ENCODE peak calls at places on chromosomes 4 and X, in four cellular contexts. One of them, this sample, is unnamed.

GRCh38 chr4:89737888-89738287 is 99.1 kb downstream of the SNCA start:
- DNase-seq in H1: no peak
- DNase-seq in midbrain: no peak
- DNase-seq in OCI-M1: no peak
- DNase-seq in this sample: no peak

GRCh38 chr4:15040916-15041463 is 38.7 kb downstream of the CPEB2 start:
- DNase-seq in H1: no peak
- DNase-seq in midbrain: no peak
- DNase-seq in OCI-M1: no peak
- DNase-seq in this sample: no peak

GRCh38 chr4:76197001-76197743 is 16.5 kb downstream of the SCARB2 start:
- DNase-seq in H1: no peak
- DNase-seq in midbrain: peak; percentile 29
- DNase-seq in OCI-M1: no peak
- DNase-seq in this sample: no peak

GRCh38 chr4:926538-926937 is 5.6 kb downstream of the GAK start:
- DNase-seq in H1: peak; percentile 84
- DNase-seq in midbrain: no peak
- DNase-seq in OCI-M1: no peak
- DNase-seq in this sample: peak; percentile 27

GRCh38 chr4:57442834-57443291 is 332.7 kb upstream of the IGFBP7 start:
- DNase-seq in H1: peak; percentile 80
- DNase-seq in midbrain: peak; percentile 56
- DNase-seq in OCI-M1: peak; percentile 68
- DNase-seq in this sample: peak; percentile 53

GRCh38 chrX:68579810-68580209 is 67.7 kb upstream of the STARD8 start:
- DNase-seq in H1: no peak
- DNase-seq in midbrain: no peak
- DNase-seq in OCI-M1: no peak
- DNase-seq in this sample: peak; percentile 37

GRCh38 chr4:141339386-141339785 is 118.7 kb downstream of the ZNF330 start:
- DNase-seq in H1: no peak
- DNase-seq in midbrain: no peak
- DNase-seq in OCI-M1: no peak
- DNase-seq in this sample: no peak

GRCh38 chrX:130097507-130098201 is 12.6 kb downstream of the ELF4 start:
- DNase-seq in H1: no peak
- DNase-seq in midbrain: no peak
- DNase-seq in OCI-M1: no peak
- DNase-seq in this sample: peak; percentile 80

GRCh38 chrX:155086202-155086840 is 15.0 kb downstream of the BRCC3 start:
- DNase-seq in H1: peak; percentile 63
- DNase-seq in midbrain: no peak
- DNase-seq in OCI-M1: peak; percentile 67
- DNase-seq in this sample: peak; percentile 54

GRCh38 chr4:84221704-84222103 is 277.4 kb downstream of the NKX6-1 start:
- DNase-seq in H1: no peak
- DNase-seq in midbrain: no peak
- DNase-seq in OCI-M1: no peak
- DNase-seq in this sample: no peak

GRCh38 chrX:118156254-118156952 is 39.8 kb upstream of the KLHL13 start:
- DNase-seq in H1: no peak
- DNase-seq in midbrain: no peak
- DNase-seq in OCI-M1: no peak
- DNase-seq in this sample: no peak

GRCh38 chr4:143351149-143351691 is 14.5 kb downstream of the GAB1 start:
- DNase-seq in H1: no peak
- DNase-seq in midbrain: no peak
- DNase-seq in OCI-M1: no peak
- DNase-seq in this sample: no peak

GRCh38 chr4:42566835-42567234 is 90.1 kb downstream of the ATP8A1 start:
- DNase-seq in H1: no peak
- DNase-seq in midbrain: no peak
- DNase-seq in OCI-M1: peak; percentile 17
- DNase-seq in this sample: no peak

GRCh38 chr4:81470456-81471327 is 1.0 kb downstream of the RASGEF1B start:
- DNase-seq in H1: peak; percentile 55
- DNase-seq in midbrain: peak; percentile 67
- DNase-seq in OCI-M1: no peak
- DNase-seq in this sample: peak; percentile 7

GRCh38 chrX:19785647-19786046 is 101.8 kb downstream of the SH3KBP1 start:
- DNase-seq in H1: no peak
- DNase-seq in midbrain: no peak
- DNase-seq in OCI-M1: no peak
- DNase-seq in this sample: no peak

GRCh38 chrX:136185409-136186022 is 38.2 kb downstream of the FHL1 start:
- DNase-seq in H1: no peak
- DNase-seq in midbrain: no peak
- DNase-seq in OCI-M1: no peak
- DNase-seq in this sample: no peak

GRCh38 chrX:136636121-136636520 is 11.8 kb upstream of the CD40LG start:
- DNase-seq in H1: peak; percentile 48
- DNase-seq in midbrain: no peak
- DNase-seq in OCI-M1: peak; percentile 1
- DNase-seq in this sample: no peak

GRCh38 chrX:13165747-13166146 is 121.3 kb upstream of the FAM9C start:
- DNase-seq in H1: no peak
- DNase-seq in midbrain: no peak
- DNase-seq in OCI-M1: no peak
- DNase-seq in this sample: no peak

GRCh38 chrX:12974217-12974796 is 603 bp upstream of the TMSB4X start:
- DNase-seq in H1: peak; percentile 49
- DNase-seq in midbrain: no peak
- DNase-seq in OCI-M1: peak; percentile 84
- DNase-seq in this sample: peak; percentile 91

GRCh38 chr4:173486714-173487392 is 43.2 kb downstream of the HAND2 start:
- DNase-seq in H1: no peak
- DNase-seq in midbrain: no peak
- DNase-seq in OCI-M1: no peak
- DNase-seq in this sample: no peak

GRCh38 chrX:48754124-48754667 is 7.4 kb upstream of the GLOD5 start:
- DNase-seq in H1: no peak
- DNase-seq in midbrain: no peak
- DNase-seq in OCI-M1: no peak
- DNase-seq in this sample: no peak

GRCh38 chr4:17941731-17942130 is 79.8 kb downstream of the LCORL start:
- DNase-seq in H1: no peak
- DNase-seq in midbrain: no peak
- DNase-seq in OCI-M1: no peak
- DNase-seq in this sample: no peak

This sample was measured in NB4.